ENCODE peak calls at places on chromosome 11, in four cellular contexts. I, G, L and N are unnamed samples.

GRCh38 chr11:86523738-86524602 is 148.4 kb downstream of the ME3 start:
- DNase-seq in G (peak), I (peak), L (no peak), N (no peak)

GRCh38 chr11:129695543-129696308 is 119.9 kb upstream of the TMEM45B start:
- DNase-seq in G (peak), L (no peak), I (peak), N (peak)

GRCh38 chr11:86802601-86803051 is 2.3 kb downstream of the PRSS23 start:
- DNase-seq in L (no peak), G (peak), I (peak), N (no peak)

GRCh38 chr11:73034777-73035176 is 107.3 kb downstream of the FCHSD2 start:
- DNase-seq in G (no peak), L (no peak), I (no peak), N (no peak)

GRCh38 chr11:1351278-1351937 is 38.3 kb upstream of the BRSK2 start:
- DNase-seq in L (no peak), G (no peak), I (no peak), N (no peak)

GRCh38 chr11:64675417-64676252 is 47.4 kb downstream of the NRXN2 start:
- DNase-seq in G (peak), I (peak), L (no peak), N (no peak)

GRCh38 chr11:11391796-11392195 is 38.7 kb upstream of the CSNK2A3 start:
- DNase-seq in L (no peak), I (peak), G (peak), N (no peak)

GRCh38 chr11:63448646-63449045 is 42.3 kb downstream of the PLAAT5 start:
- DNase-seq in L (no peak), I (no peak), G (no peak), N (no peak)

GRCh38 chr11:57761301-57762234 is at the start of gene CTNND1:
- DNase-seq in I (peak), L (peak), G (peak), N (peak)

GRCh38 chr11:29019960-29020683 is 911.9 kb downstream of the METTL15 start:
- DNase-seq in I (peak), L (no peak), G (peak), N (no peak)

GRCh38 chr11:93895106-93895862 is 44.9 kb upstream of the VSTM5 start:
- DNase-seq in I (peak), L (no peak), G (peak), N (no peak)

GRCh38 chr11:109968781-109969180 is 124.4 kb upstream of the ZC3H12C start:
- DNase-seq in I (no peak), G (no peak), L (no peak), N (no peak)
- TF ChIP-seq CTCF in I (no peak), G (no peak), L (no peak), N (no peak)

DNA sequence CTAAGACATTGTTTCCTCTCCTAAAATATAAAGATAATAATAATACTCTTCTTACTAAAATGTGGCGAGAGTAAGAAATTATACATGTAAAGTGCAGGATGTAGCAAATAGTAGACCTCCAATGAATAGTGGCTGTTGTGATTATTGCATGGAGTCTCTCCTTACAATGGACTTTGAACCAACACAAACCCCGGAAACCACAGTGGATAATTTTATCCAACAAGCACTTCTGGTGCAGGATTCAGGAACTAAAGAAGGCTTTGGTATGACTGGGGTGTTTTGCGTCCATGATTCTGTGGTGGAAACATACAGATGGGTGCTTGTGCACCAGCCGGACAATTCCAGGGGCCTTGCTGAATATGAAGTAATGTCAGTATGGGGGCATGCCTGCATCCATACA is 146.4 kb upstream of the UBASH3B start:
- DNase-seq in G (no peak), L (no peak), I (no peak), N (no peak)
- TF ChIP-seq CTCF in G (no peak), L (no peak), I (no peak), N (no peak)

DNA sequence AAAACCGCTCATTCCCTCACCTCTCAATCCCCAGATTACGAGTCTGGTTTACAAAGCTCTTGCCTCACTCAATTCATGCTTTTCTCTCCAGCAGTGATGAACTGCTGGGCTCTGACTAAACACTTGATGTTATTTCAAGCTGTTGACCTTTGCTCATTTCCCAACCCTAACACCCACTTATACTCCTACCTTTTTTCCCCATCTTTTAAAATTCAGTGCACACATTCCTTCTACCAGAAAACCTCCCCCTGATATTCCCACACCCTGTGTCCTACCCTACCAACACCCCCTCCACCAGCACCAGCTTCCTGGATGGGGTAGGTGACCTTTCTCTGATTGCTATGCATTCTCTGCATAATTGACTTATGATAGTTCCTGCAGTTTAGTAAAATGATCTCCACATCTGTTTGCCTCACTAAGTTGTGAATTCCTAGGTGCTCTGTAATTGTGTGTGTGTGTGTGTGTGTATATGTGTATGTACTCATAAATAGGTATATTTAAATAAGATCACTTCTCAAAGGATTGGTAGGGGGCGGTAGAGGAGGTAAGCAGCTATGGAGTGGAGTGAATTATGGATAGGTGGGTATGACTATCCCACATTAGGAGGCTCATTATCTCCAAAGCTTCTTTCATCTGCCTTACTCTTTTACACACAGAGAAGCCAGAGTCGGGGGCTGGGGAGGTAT is 842 bp downstream of the HEPACAM start:
- DNase-seq in G (peak), L (peak), I (peak), N (no peak)
- TF ChIP-seq CTCF in G (no peak), L (no peak), I (peak), N (peak)

GRCh38 chr11:107898270-107898669 is 30.0 kb upstream of the RAB39A start:
- DNase-seq in L (no peak), G (peak), I (peak), N (no peak)
- TF ChIP-seq CTCF in L (peak), G (peak), I (peak), N (peak)